ENCODE peak calls at places on chromosomes 7 and 10, in eight cellular contexts. T is NAMALWA, S is sciatic nerve, D is fibroblast of pulmonary artery, E is fibroblast of mammary gland, R is GM12865, O is GM04503, V is Karpas-422. Y is an unnamed sample.

GRCh38 chr10:42926831-42927230 is 144.2 kb downstream of the BMS1 start:
- DNase-seq in T (no peak), S (no peak), D (peak), E (peak), R (no peak), O (no peak), V (peak), Y (peak)

GRCh38 chr10:30378607-30379006 is 29.5 kb upstream of the MTPAP start:
- DNase-seq in T (no peak), S (no peak), D (no peak), E (no peak), R (no peak), O (no peak), V (no peak), Y (no peak)

GRCh38 chr7:107228291-107228690 is 59.5 kb downstream of the HBP1 start:
- DNase-seq in T (no peak), S (no peak), D (no peak), E (peak), R (no peak), O (no peak), V (no peak), Y (no peak)

GRCh38 chr10:91220954-91221696 is 662 bp downstream of the PCGF5 start:
- DNase-seq in T (peak), S (no peak), D (no peak), E (peak), R (peak), O (no peak), V (peak), Y (no peak)

GRCh38 chr10:132813560-132814468 is 27.9 kb upstream of the NKX6-2 start:
- DNase-seq in T (no peak), S (peak), D (no peak), E (no peak), R (no peak), O (no peak), V (no peak), Y (no peak)

GRCh38 chr10:88731296-88731695 is 25.2 kb downstream of the LIPK start:
- DNase-seq in T (peak), S (peak), D (no peak), E (no peak), R (peak), O (no peak), V (no peak), Y (no peak)

GRCh38 chr10:71765176-71765906 is 8.0 kb downstream of the VSIR start:
- DNase-seq in T (no peak), S (no peak), D (peak), E (peak), R (no peak), O (no peak), V (no peak), Y (no peak)

GRCh38 chr7:118696879-118697278 is 472.4 kb downstream of the ANKRD7 start:
- DNase-seq in T (no peak), S (no peak), D (no peak), E (no peak), R (peak), O (no peak), V (no peak), Y (no peak)

GRCh38 chr7:84524714-84525694 is 330.4 kb upstream of the SEMA3A start:
- DNase-seq in T (no peak), S (no peak), D (peak), E (peak), R (no peak), O (peak), V (no peak), Y (no peak)

GRCh38 chr10:132702601-132703304 is 83.2 kb downstream of the NKX6-2 start:
- DNase-seq in T (no peak), S (peak), D (no peak), E (no peak), R (no peak), O (no peak), V (no peak), Y (no peak)

GRCh38 chr10:79390551-79391229 is 43.4 kb downstream of the PPIF start:
- DNase-seq in T (peak), S (peak), D (no peak), E (no peak), R (peak), O (no peak), V (no peak), Y (no peak)

GRCh38 chr7:4173615-4174014 is 508.5 kb upstream of the FOXK1 start:
- DNase-seq in T (no peak), S (no peak), D (no peak), E (no peak), R (no peak), O (no peak), V (no peak), Y (no peak)

GRCh38 chr7:150586068-150586777 is 19.0 kb downstream of the GIMAP4 start:
- DNase-seq in T (no peak), S (no peak), D (no peak), E (no peak), R (no peak), O (no peak), V (no peak), Y (no peak)

Y was measured in esophagus muscularis mucosa.